ENCODE peak calls at places on chromosomes 7 and 10, in four cellular contexts. One of them, this sample, is unnamed. For H3F3A, the result is how much of the 10 kb centered on the place peaks cover.

GRCh38 chr10:58704226-58705200 is 191.8 kb downstream of the BICC1 start:
- DNase-seq in GM23248: peak
- DNase-seq in PC-3: peak
- DNase-seq in neural progenitor cell: peak
- DNase-seq in this sample: no peak

GRCh38 chr7:21869785-21870402 is 75.8 kb downstream of the CDCA7L start:
- DNase-seq in PC-3: peak
- DNase-seq in neural progenitor cell: peak
- DNase-seq in GM23248: peak
- DNase-seq in this sample: no peak

GRCh38 chr7:37853468-37853867 is 5.1 kb downstream of the NME8 start:
- DNase-seq in neural progenitor cell: no peak
- DNase-seq in GM23248: peak
- DNase-seq in PC-3: peak
- DNase-seq in this sample: peak

GRCh38 chr7:30655096-30655970 is 26.9 kb downstream of the CRHR2 start:
- DNase-seq in GM23248: no peak
- DNase-seq in neural progenitor cell: no peak
- DNase-seq in PC-3: no peak
- DNase-seq in this sample: no peak

GRCh38 chr10:80460399-80461207 is 6.5 kb downstream of the TSPAN14 start:
- DNase-seq in GM23248: peak
- DNase-seq in PC-3: no peak
- DNase-seq in neural progenitor cell: peak
- DNase-seq in this sample: no peak

GRCh38 chr10:34607894-34608293 is 207.2 kb downstream of the PARD3 start:
- DNase-seq in neural progenitor cell: no peak
- DNase-seq in PC-3: peak
- DNase-seq in GM23248: no peak
- DNase-seq in this sample: no peak

GRCh38 chr10:33660329-33660728 is 325.9 kb upstream of the NRP1 start:
- DNase-seq in PC-3: no peak
- DNase-seq in GM23248: no peak
- DNase-seq in neural progenitor cell: peak
- DNase-seq in this sample: no peak

GRCh38 chr7:20064974-20065862 is 152.0 kb downstream of the MACC1 start:
- DNase-seq in GM23248: peak
- DNase-seq in PC-3: no peak
- DNase-seq in neural progenitor cell: no peak
- DNase-seq in this sample: peak

GRCh38 chr7:30411897-30412296 is 66.7 kb downstream of the NOD1 start:
- DNase-seq in GM23248: no peak
- DNase-seq in PC-3: no peak
- DNase-seq in neural progenitor cell: no peak
- DNase-seq in this sample: no peak

GRCh38 chr10:103238506-103239252 is 7.0 kb upstream of the RPEL1 start:
- DNase-seq in GM23248: peak
- DNase-seq in PC-3: peak
- DNase-seq in neural progenitor cell: peak
- DNase-seq in this sample: no peak

GRCh38 chr10:110013615-110014293 is 6.0 kb downstream of the ADD3 start:
- DNase-seq in PC-3: peak
- DNase-seq in GM23248: peak
- DNase-seq in neural progenitor cell: no peak
- DNase-seq in this sample: no peak

GRCh38 chr10:76917071-76917470 is 720.5 kb downstream of the KCNMA1 start:
- DNase-seq in GM23248: no peak
- DNase-seq in neural progenitor cell: no peak
- DNase-seq in PC-3: no peak
- DNase-seq in this sample: no peak

GRCh38 chr10:45439873-45440272 is 65.9 kb downstream of the ALOX5 start:
- DNase-seq in GM23248: no peak
- DNase-seq in PC-3: no peak
- DNase-seq in neural progenitor cell: no peak
- DNase-seq in this sample: no peak

GRCh38 chr7:157372300-157373232 is 35.8 kb downstream of the DNAJB6 start:
- DNase-seq in neural progenitor cell: no peak
- DNase-seq in PC-3: no peak
- DNase-seq in GM23248: no peak
- DNase-seq in this sample: no peak

GRCh38 chr7:157368955-157369354 is 32.2 kb downstream of the DNAJB6 start:
- DNase-seq in GM23248: no peak
- DNase-seq in neural progenitor cell: no peak
- DNase-seq in PC-3: no peak
- DNase-seq in this sample: no peak

GRCh38 chr7:157370761-157371160 is 34.0 kb downstream of the DNAJB6 start:
- DNase-seq in PC-3: no peak
- DNase-seq in GM23248: no peak
- DNase-seq in neural progenitor cell: no peak
- DNase-seq in this sample: no peak

GRCh38 chr7:157373493-157373892 is 36.7 kb downstream of the DNAJB6 start:
- DNase-seq in neural progenitor cell: no peak
- DNase-seq in PC-3: no peak
- DNase-seq in GM23248: no peak
- DNase-seq in this sample: no peak

DNA sequence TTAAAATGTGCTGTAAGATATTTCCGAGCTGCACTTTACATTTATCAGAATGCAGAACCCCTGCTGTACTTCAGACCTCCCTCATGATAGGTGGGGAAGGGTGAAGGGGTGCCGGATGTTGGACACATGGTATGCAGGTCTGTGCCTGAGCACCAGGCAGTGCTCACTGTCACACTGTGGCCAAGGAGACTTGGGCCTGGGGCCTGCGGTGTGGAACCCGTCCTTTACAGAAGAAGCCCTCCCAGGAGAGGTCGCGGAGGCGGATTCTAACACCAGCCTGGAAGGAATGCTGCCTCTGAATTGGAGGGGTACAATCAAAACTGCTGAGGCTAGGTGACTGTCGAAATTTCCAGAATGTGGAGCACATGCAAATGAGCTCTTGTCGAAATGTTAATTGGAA is 34.5 kb downstream of the DNAJB6 start:
- DNase-seq in PC-3: no peak
- DNase-seq in neural progenitor cell: no peak
- DNase-seq in GM23248: no peak
- DNase-seq in this sample: no peak
- H3F3A ChIP-seq in PC-3: under half
- H3F3A ChIP-seq in neural progenitor cell: under half
- H3F3A ChIP-seq in GM23248: under half
- H3F3A ChIP-seq in this sample: under half

DNA sequence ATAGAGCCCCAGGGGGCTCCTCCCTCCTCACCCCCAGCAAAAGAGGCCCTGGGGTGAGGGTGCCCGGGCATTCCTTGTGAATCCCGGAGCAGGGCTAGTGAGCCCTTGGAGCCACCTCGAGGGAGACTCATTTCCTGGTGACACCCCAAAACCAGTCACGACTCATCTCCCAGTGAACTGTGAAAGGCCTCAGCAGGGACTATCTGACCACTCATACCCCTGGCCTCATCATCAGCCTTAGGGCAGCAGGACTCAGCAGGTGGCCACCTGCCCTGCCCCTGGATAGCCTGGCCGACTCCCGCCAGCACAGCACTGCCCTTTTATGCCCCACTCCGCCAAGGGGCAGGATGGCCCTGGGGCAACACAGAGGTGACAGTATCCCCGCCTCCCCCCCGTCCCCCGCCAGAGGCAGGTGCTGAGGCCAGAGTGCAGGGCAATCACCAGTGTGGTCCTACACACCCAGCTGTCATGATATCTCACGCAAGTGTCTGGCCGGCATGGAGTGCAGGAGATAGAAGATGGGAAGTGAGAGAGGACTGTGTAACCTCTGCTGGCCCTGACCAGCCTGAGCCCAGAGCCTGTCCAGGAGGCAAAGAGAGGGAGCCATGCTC is 3.2 kb downstream of the SNCG start:
- DNase-seq in GM23248: peak
- DNase-seq in neural progenitor cell: no peak
- DNase-seq in PC-3: peak
- DNase-seq in this sample: no peak
- H3K9ac ChIP-seq in GM23248: no peak
- H3K9ac ChIP-seq in neural progenitor cell: no peak
- H3K9ac ChIP-seq in PC-3: no peak
- H3K9ac ChIP-seq in this sample: no peak

DNA sequence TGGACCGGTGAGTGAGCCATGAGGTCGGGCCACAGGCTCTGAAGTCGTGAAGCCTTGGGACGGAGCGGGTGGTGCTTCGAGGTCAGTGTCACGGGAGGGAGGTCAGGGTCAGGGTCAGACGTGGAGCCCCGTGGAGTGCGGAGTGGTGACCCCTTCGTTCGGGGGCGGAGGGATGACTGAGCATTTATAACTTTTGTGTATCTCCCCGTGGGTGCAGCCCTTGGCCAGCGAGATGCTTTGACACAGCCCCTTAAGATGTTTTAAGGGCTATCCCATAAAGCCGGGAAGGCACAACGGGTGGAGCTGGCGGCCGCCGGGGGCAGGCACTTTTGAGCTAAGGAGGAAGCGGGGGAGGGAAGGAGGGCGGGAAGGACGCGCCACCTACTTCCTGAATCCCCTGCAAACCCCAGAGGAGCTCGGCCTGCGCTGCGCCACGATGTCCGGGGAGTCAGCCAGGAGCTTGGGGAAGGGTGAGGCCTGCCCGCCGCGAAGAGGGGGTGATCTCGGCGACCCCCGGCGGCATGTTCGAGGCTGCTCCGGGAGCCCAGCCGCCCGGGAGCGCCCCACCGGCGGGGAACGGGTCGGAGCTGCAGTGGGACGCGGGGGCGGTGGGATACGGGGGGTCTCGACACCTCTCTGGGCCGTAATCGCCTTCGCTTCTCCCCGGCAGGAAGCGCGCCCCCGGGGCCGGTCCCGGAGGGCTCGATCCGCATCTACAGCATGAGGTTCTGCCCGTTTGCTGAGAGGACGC is at the start of gene GSTO1:
- DNase-seq in neural progenitor cell: peak
- DNase-seq in GM23248: peak
- DNase-seq in PC-3: peak
- DNase-seq in this sample: peak
- TF ChIP-seq EZH2 in neural progenitor cell: peak
- TF ChIP-seq EZH2 in GM23248: no peak
- TF ChIP-seq EZH2 in PC-3: no peak
- TF ChIP-seq EZH2 in this sample: no peak

GRCh38 chr7:43869018-43869897 is at the start of gene MRPS24:
- DNase-seq in GM23248: peak
- DNase-seq in PC-3: peak
- DNase-seq in neural progenitor cell: peak
- DNase-seq in this sample: peak
- H3F3A ChIP-seq in GM23248: under half
- H3F3A ChIP-seq in PC-3: under half
- H3F3A ChIP-seq in neural progenitor cell: under half
- H3F3A ChIP-seq in this sample: under half

GRCh38 chr7:115707236-115707635 is 323.3 kb downstream of the TFEC start:
- DNase-seq in neural progenitor cell: peak
- DNase-seq in PC-3: peak
- DNase-seq in GM23248: peak
- DNase-seq in this sample: peak
- H3K9ac ChIP-seq in neural progenitor cell: no peak
- H3K9ac ChIP-seq in PC-3: no peak
- H3K9ac ChIP-seq in GM23248: no peak
- H3K9ac ChIP-seq in this sample: no peak

GRCh38 chr10:100750291-100751210 is 5.2 kb downstream of the PAX2 start:
- DNase-seq in neural progenitor cell: no peak
- DNase-seq in GM23248: no peak
- DNase-seq in PC-3: no peak
- DNase-seq in this sample: no peak
- TF ChIP-seq EZH2 in neural progenitor cell: peak
- TF ChIP-seq EZH2 in GM23248: peak
- TF ChIP-seq EZH2 in PC-3: peak
- TF ChIP-seq EZH2 in this sample: peak

DNA sequence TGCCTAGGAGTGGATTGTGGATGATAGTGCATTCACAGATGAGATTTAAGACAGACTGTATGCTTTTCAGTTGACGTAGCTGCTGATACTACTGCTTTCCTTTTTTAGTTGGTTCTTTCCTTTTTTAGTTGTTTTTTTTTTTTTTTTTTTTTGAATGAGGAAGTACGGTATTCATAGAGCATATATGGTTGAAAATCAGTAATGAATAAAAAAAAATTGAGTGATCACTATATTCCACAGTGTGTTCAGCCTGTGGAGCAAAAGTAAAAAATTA is 80.5 kb downstream of the RBM33 start:
- DNase-seq in PC-3: no peak
- DNase-seq in neural progenitor cell: no peak
- DNase-seq in GM23248: no peak
- DNase-seq in this sample: no peak
- H3F3A ChIP-seq in PC-3: under half
- H3F3A ChIP-seq in neural progenitor cell: under half
- H3F3A ChIP-seq in GM23248: under half
- H3F3A ChIP-seq in this sample: under half

GRCh38 chr10:43105119-43105792 is 28.4 kb downstream of the RET start:
- DNase-seq in PC-3: peak
- DNase-seq in neural progenitor cell: peak
- DNase-seq in GM23248: peak
- DNase-seq in this sample: peak
- H3K9ac ChIP-seq in PC-3: no peak
- H3K9ac ChIP-seq in neural progenitor cell: no peak
- H3K9ac ChIP-seq in GM23248: no peak
- H3K9ac ChIP-seq in this sample: peak

GRCh38 chr7:51301806-51302205 is 14.8 kb downstream of the COBL start:
- DNase-seq in neural progenitor cell: no peak
- DNase-seq in PC-3: no peak
- DNase-seq in GM23248: no peak
- DNase-seq in this sample: no peak
- TF ChIP-seq EZH2 in neural progenitor cell: no peak
- TF ChIP-seq EZH2 in PC-3: no peak
- TF ChIP-seq EZH2 in GM23248: no peak
- TF ChIP-seq EZH2 in this sample: no peak

GRCh38 chr7:73829921-73830617 is 727 bp upstream of the CLDN4 start:
- DNase-seq in PC-3: peak
- DNase-seq in neural progenitor cell: no peak
- DNase-seq in GM23248: no peak
- DNase-seq in this sample: no peak

GRCh38 chr7:73831656-73832579 is 1.1 kb downstream of the CLDN4 start:
- DNase-seq in neural progenitor cell: peak
- DNase-seq in GM23248: no peak
- DNase-seq in PC-3: peak
- DNase-seq in this sample: no peak

GRCh38 chr7:73830618-73830871 is 251 bp upstream of the CLDN4 start:
- DNase-seq in PC-3: no peak
- DNase-seq in neural progenitor cell: no peak
- DNase-seq in GM23248: no peak
- DNase-seq in this sample: no peak

GRCh38 chr7:73829505-73829904 is 1.3 kb upstream of the CLDN4 start:
- DNase-seq in GM23248: no peak
- DNase-seq in PC-3: peak
- DNase-seq in neural progenitor cell: no peak
- DNase-seq in this sample: no peak

GRCh38 chr7:73830872-73831655 is at the start of gene CLDN4:
- DNase-seq in GM23248: no peak
- DNase-seq in neural progenitor cell: peak
- DNase-seq in PC-3: peak
- DNase-seq in this sample: no peak
- H3F3A ChIP-seq in GM23248: under half
- H3F3A ChIP-seq in neural progenitor cell: under half
- H3F3A ChIP-seq in PC-3: under half
- H3F3A ChIP-seq in this sample: under half